ENCODE peak calls at places on chromosomes 12 and 14, in seven cellular contexts. F is activated CD4-positive, alpha-beta T cell treated with anti-CD3 and anti-CD28 coated beads, Interleukin-2, amount 50 U/mL, for 48 hours; T is kidney tubule cell; V is BE2C; A is fibroblast of the aortic adventitia; U is GM12891; W is omental fat pad. B is an unnamed sample.
A peak's percentile ranks its signal among the peaks of the same experiment; 100 is the strongest.

GRCh38 chr12:6554990-6555691 is 701 bp downstream of the IFFO1 start:
- DNase-seq in F (no peak), A (no peak), W (no peak), V (no peak), T (no peak), U (no peak), B (peak; percentile 34)

GRCh38 chr12:132148368-132149045 is 4.2 kb downstream of the NOC4L start:
- DNase-seq in W (no peak), T (no peak), U (no peak), A (no peak), V (no peak), F (no peak), B (no peak)

GRCh38 chr14:34676516-34677211 is 37.7 kb downstream of the CFL2 start:
- DNase-seq in A (no peak), W (no peak), V (no peak), F (no peak), T (no peak), U (no peak), B (no peak)

GRCh38 chr14:80077262-80077661 is 134.0 kb downstream of the DIO2 start:
- DNase-seq in V (no peak), T (no peak), A (peak; percentile 34), W (no peak), U (no peak), F (no peak), B (no peak)

GRCh38 chr12:103880299-103881142 is 39.5 kb upstream of the NT5DC3 start:
- DNase-seq in W (no peak), F (no peak), U (no peak), A (no peak), V (no peak), T (peak; percentile 92), B (no peak)

GRCh38 chr12:104877107-104877705 is 80.9 kb downstream of the SLC41A2 start:
- DNase-seq in V (peak; percentile 47), F (peak; percentile 28), U (no peak), T (peak; percentile 15), W (no peak), A (peak; percentile 75), B (peak; percentile 19)

GRCh38 chr12:124500232-124501079 is 67.0 kb downstream of the NCOR2 start:
- DNase-seq in V (no peak), A (no peak), T (peak; percentile 95), F (no peak), U (no peak), W (no peak), B (peak; percentile 70)

GRCh38 chr14:104976198-104977007 is 1.8 kb downstream of the AHNAK2 start:
- DNase-seq in W (peak; percentile 75), T (peak; percentile 92), F (peak; percentile 92), A (peak; percentile 79), V (peak; percentile 89), U (peak; percentile 90), B (peak; percentile 90)

B was measured in nephron progenitor cell.